ENCODE peak calls at places on chromosomes 7 and 10, in nine cellular contexts. T, H, X, B, R, Z, K, G and I are unnamed samples.

GRCh38 chr7:46391215-46391614 is 470.1 kb upstream of the IGFBP3 start:
- DNase-seq in X (peak; percentile 2), Z (no peak), T (no peak), B (peak; percentile 29), K (no peak), R (no peak), H (no peak), G (no peak), I (no peak)

GRCh38 chr7:117612637-117613036 is 132.8 kb downstream of the CFTR start:
- DNase-seq in H (no peak), X (no peak), K (no peak), Z (no peak), G (no peak), R (no peak), B (no peak), T (no peak), I (no peak)

GRCh38 chr7:73909996-73910395 is 49.0 kb downstream of the TMEM270 start:
- DNase-seq in T (no peak), H (peak; percentile 15), B (no peak), G (no peak), R (no peak), Z (no peak), X (no peak), K (peak; percentile 24), I (no peak)

GRCh38 chr7:105769951-105770628 is 106.3 kb downstream of the ATXN7L1 start:
- DNase-seq in X (peak; percentile 51), Z (no peak), B (no peak), R (no peak), G (no peak), H (peak; percentile 35), K (no peak), T (peak; percentile 12), I (no peak)

GRCh38 chr7:74512762-74513161 is 59.1 kb downstream of the GTF2IRD1 start:
- DNase-seq in X (no peak), H (no peak), T (no peak), K (no peak), Z (no peak), B (no peak), G (no peak), R (no peak), I (no peak)

GRCh38 chr7:126698909-126699308 is 553.8 kb downstream of the GRM8 start:
- DNase-seq in G (no peak), K (no peak), Z (no peak), H (no peak), R (no peak), T (no peak), B (no peak), X (no peak), I (no peak)

GRCh38 chr10:99435986-99436633 is 5.7 kb upstream of the GOT1 start:
- DNase-seq in G (no peak), H (no peak), R (peak; percentile 12), B (peak; percentile 25), K (no peak), T (no peak), X (peak; percentile 59), Z (no peak), I (peak; percentile 69)

GRCh38 chr10:1367938-1368697 is 311.9 kb downstream of the WDR37 start:
- DNase-seq in T (no peak), H (no peak), X (no peak), R (no peak), G (no peak), K (no peak), Z (no peak), B (no peak), I (no peak)

GRCh38 chr10:74135452-74135851 is 15.2 kb downstream of the AP3M1 start:
- DNase-seq in K (no peak), B (no peak), R (no peak), X (no peak), T (no peak), G (no peak), Z (no peak), H (no peak), I (no peak)

GRCh38 chr10:122287584-122287983 is 16.5 kb downstream of the BTBD16 start:
- DNase-seq in Z (no peak), G (no peak), X (no peak), T (no peak), B (no peak), H (no peak), R (no peak), K (no peak), I (no peak)

GRCh38 chr7:151572136-151572535 is 52.4 kb upstream of the RHEB start:
- DNase-seq in G (no peak), B (peak; percentile 21), T (peak; percentile 25), K (no peak), R (no peak), Z (no peak), H (no peak), X (no peak), I (no peak)

DNA sequence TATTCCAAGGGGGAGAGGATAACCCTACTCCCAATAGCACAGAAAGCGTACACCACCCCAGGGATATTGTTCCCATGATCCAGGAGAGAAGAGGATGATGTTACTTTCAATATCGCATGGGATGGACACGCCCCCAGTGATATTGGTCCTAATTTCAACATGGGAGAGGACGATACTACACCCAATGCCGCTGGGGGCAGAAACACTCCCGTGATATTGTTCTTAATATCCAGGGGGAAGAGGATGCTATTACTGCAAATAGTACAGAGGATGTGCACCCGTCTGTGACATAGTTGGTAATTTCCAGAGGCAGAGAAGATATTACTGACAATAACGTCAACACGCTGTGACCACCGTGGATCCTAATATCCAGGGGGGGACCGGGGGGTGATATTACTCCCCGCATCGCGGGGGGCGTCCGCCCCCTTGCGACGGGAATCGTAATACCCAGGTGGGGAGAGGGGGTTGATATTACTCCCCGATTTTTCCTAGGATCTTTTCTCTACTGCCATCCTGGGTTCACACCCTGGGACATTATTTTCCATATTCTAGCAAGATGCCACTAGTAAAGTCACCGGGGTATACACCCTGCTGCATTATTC is 16.6 kb downstream of the MEIG1 start:
- DNase-seq in K (no peak), R (no peak), Z (no peak), H (no peak), B (no peak), X (no peak), T (no peak), G (no peak), I (no peak)
- TF ChIP-seq CTCF in K (no peak), R (peak; percentile 51), Z (no peak), H (no peak), B (peak; percentile 16), X (peak; percentile 16), T (peak; percentile 9), G (peak; percentile 14), I (peak; percentile 25)

GRCh38 chr7:14833707-14834106 is 68.8 kb downstream of the DGKB start:
- DNase-seq in R (no peak), H (no peak), T (no peak), B (no peak), X (no peak), G (no peak), Z (no peak), K (no peak), I (no peak)

GRCh38 chr7:14835399-14835798 is 67.2 kb downstream of the DGKB start:
- DNase-seq in B (no peak), R (no peak), K (no peak), G (no peak), H (no peak), T (no peak), X (no peak), Z (no peak), I (no peak)

GRCh38 chr7:14836006-14836405 is 66.5 kb downstream of the DGKB start:
- DNase-seq in B (no peak), G (no peak), T (no peak), H (no peak), Z (no peak), K (no peak), X (no peak), R (no peak), I (no peak)

GRCh38 chr7:14834888-14835287 is 67.7 kb downstream of the DGKB start:
- DNase-seq in H (no peak), X (peak; percentile 44), K (no peak), Z (no peak), G (no peak), R (peak; percentile 48), T (peak; percentile 24), B (peak; percentile 60), I (no peak)

DNA sequence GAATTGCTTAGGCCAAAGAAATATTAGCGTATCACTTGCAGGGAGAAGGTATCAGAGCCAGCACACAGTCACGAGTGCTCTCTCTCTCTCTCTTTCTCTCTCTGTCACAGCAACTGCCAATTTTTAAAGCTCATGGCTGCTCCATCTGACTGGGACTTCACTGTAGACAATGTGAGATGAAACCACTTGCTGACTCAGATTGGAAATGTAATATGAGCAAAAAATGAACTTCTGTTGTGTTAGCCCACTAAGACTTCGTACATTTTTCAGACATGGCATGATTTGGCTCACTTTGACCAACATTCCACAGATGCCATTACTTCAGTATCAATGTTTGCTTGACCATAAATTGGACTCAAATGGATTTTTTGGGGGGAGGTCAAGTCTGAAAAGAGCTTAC is 68.1 kb downstream of the DGKB start:
- DNase-seq in K (no peak), G (no peak), H (no peak), Z (no peak), X (peak; percentile 43), R (peak; percentile 66), B (no peak), T (peak; percentile 75), I (peak; percentile 73)
- H3K4me3 ChIP-seq in K (no peak overlapping the region), G (no peak overlapping the region), H (no peak overlapping the region), Z (no peak overlapping the region), X (no peak overlapping the region), R (no peak overlapping the region), B (no peak overlapping the region), T (no peak overlapping the region), I (no peak overlapping the region)

DNA sequence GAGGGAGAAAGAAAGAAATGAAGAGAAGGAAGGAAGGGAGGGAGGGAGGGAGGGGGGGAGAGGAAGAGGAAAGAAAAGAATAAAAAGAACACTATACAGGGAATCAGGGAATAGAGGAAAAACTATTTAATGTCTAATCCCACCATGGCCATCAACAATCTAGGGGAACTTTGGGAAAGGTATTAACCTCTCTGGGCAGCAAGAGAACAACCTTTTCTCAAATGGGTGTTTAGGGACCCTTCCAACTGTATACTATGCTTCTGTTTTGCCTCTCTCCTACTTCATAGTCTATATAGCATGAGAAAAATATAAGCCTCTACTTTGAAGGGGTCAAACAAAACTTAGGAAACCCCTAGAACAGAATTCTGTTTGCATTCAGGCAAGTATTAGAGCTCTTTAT is 54.5 kb downstream of the CHCHD3 start:
- DNase-seq in G (no peak), K (no peak), H (no peak), T (no peak), Z (no peak), B (no peak), X (no peak), R (no peak), I (no peak)
- TF ChIP-seq CTCF in G (no peak), K (no peak), H (no peak), T (no peak), Z (no peak), B (no peak), X (no peak), R (no peak), I (no peak)

DNA sequence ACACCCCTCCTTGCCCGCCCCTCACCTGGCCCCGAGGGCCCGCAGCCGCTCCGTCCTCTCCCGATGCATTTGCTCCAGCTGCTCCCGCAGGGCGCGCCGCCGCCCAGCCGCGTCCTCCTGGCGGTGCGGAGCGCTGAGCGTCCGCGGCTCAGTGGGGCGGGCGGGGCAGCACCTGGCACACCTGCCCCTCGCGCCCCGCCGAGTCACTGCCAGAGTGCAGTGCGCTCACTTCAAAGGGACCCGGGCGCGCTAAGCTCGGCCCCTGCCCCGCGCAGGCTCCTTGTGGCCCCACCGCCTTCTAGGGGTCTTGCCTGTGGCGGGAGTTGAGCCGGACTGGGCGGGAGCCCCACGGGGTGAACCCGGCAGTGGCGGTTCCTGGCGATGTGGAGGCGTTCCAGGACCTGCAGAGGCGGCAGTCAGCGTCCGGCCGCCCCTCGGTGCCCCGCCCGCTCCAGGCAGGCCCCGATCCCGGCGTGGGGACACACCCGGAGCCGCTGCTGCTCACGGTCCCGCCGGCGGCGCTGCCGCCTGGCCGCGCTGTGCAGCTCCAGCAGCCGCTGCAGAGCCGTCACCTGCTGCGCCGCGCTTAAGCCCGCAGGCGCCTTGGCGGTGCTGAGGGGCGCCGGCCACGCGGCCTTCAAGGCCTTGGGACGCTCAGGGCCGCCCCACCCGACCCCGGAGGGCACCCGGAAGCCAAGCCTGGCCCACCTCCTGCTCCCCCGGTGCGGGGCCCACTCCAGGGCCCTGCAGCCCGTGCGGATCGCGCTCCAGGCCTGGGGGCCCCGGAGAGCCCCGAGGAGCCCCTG is 6.7 kb downstream of the ATP6V1F start:
- DNase-seq in G (peak; percentile 42), K (peak; percentile 70), H (peak; percentile 86), B (peak; percentile 50), Z (peak; percentile 11), X (peak; percentile 23), R (no peak), T (peak; percentile 19), I (peak; percentile 28)
- H3K4me3 ChIP-seq in G (peak overlapping the region; percentile 74), K (peak overlapping the region; percentile 64), H (peak overlapping the region; percentile 60), B (peak overlapping the region; percentile 50), Z (peak overlapping the region; percentile 60), X (peak overlapping the region; percentile 35), R (peak overlapping the region; percentile 46), T (peak overlapping the region; percentile 35), I (peak overlapping the region; percentile 43)